ENCODE peak calls at places on chromosomes 11 and 22, in seven cellular contexts. S is HepG2, K is K562, Y is SK-N-SH, Q is HCT116, G is H1, W is GM12878. B is an unnamed sample.

GRCh38 chr11:121349790-121350189 is 57.2 kb downstream of the SC5D start:
- DNase-seq in S (no peak), K (no peak), Y (no peak), Q (no peak), G (no peak), W (no peak), B (no peak)

GRCh38 chr22:19718255-19719054 is 4.2 kb downstream of the SEPTIN5 start:
- DNase-seq in S (no peak), K (peak; percentile 94), Y (no peak), Q (no peak), G (no peak), W (no peak), B (no peak)

GRCh38 chr22:29167032-29167911 is 38.4 kb upstream of the EMID1 start:
- DNase-seq in S (no peak), K (no peak), Y (no peak), Q (no peak), G (no peak), W (peak; percentile 100), B (no peak)

GRCh38 chr22:45224988-45225731 is 15.5 kb downstream of the KIAA0930 start:
- DNase-seq in S (no peak), K (no peak), Y (no peak), Q (no peak), G (no peak), W (no peak), B (no peak)

GRCh38 chr11:92888701-92889100 is 80.8 kb upstream of the MTNR1B start:
- DNase-seq in S (no peak), K (peak; percentile 24), Y (no peak), Q (no peak), G (no peak), W (no peak), B (no peak)

GRCh38 chr11:34357646-34358257 is at the start of gene ABTB2:
- DNase-seq in S (peak; percentile 94), K (peak; percentile 97), Y (peak; percentile 98), Q (peak; percentile 90), G (peak; percentile 98), W (peak; percentile 64), B (peak; percentile 97)

GRCh38 chr11:35232961-35233360 is 94.0 kb downstream of the CD44 start:
- DNase-seq in S (no peak), K (no peak), Y (no peak), Q (no peak), G (no peak), W (no peak), B (no peak)

GRCh38 chr22:49149721-49150608 is 677.7 kb downstream of the BRD1 start:
- DNase-seq in S (no peak), K (no peak), Y (no peak), Q (no peak), G (no peak), W (no peak), B (no peak)

GRCh38 chr11:7600205-7600775 is 73.0 kb downstream of the CYB5R2 start:
- DNase-seq in S (peak; percentile 89), K (peak; percentile 53), Y (no peak), Q (peak; percentile 18), G (no peak), W (no peak), B (peak; percentile 94)

GRCh38 chr11:56163804-56164203 is 3.7 kb upstream of the OR8K5 start:
- DNase-seq in S (no peak), K (no peak), Y (no peak), Q (no peak), G (no peak), W (no peak), B (no peak)

GRCh38 chr11:2804701-2805387 is 80.7 kb downstream of the CDKN1C start:
- DNase-seq in S (no peak), K (no peak), Y (no peak), Q (no peak), G (peak; percentile 44), W (no peak), B (no peak)

GRCh38 chr22:46453006-46453828 is 84.2 kb downstream of the CELSR1 start:
- DNase-seq in S (peak; percentile 83), K (no peak), Y (no peak), Q (no peak), G (no peak), W (no peak), B (no peak)
- TF ChIP-seq JUND in S (no peak), K (no peak), Y (no peak), Q (no peak), G (no peak), W (no peak), B (no peak)

DNA sequence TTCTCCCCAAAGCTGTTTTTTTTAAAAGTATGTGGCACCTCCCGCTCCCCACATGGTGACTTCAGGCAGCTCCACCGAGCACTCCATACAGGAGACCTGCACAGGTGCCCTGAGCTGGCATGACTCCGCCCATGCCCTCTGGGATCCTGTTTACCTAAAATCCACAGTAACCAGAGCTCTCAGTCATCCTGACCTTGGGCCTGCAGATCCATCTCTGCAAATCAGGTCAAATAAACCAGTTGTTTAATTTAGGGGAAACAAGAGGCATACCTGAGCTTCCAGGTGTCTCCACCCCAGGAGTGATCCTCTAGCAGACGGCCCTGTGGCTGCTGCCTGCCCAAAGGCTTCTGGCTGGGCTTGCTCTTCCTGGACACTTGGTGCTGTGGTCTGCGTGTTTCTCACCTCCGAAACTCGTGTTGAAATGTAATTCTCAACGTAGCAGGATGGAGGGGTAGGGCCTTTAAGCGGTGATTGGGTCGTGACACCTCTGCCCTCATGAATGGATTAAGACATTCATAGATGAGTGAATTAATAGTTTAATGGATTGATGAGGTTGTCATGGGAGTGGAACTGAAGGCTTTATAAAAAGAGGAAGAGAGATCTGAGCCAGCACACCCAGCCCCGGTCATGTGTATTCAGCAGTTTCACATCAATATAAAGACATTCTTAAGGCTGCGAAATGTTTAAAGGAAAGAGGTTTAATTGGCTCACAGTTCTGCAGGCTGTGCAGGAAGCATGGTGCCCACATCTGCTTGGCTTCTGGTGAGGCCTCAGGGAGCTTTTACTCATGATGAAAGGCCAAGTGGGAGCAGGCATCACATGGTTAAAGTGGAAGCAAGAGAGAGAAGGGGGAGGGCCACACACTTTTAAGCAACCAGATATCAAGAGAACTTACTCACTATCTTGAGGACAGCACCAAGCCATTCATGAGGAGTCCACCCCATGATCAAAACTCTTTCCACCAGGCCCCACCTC is 34.1 kb downstream of the LINC01488 start:
- DNase-seq in S (no peak), K (no peak), Y (no peak), Q (no peak), G (no peak), W (no peak), B (no peak)
- TF ChIP-seq JUND in S (no peak), K (no peak), Y (no peak), Q (no peak), G (no peak), W (no peak), B (no peak)

GRCh38 chr11:62497132-62497915 is 49.3 kb downstream of the AHNAK start:
- DNase-seq in S (peak; percentile 86), K (peak; percentile 38), Y (peak; percentile 66), Q (peak; percentile 74), G (no peak), W (peak; percentile 13), B (peak; percentile 90)
- TF ChIP-seq JUND in S (no peak), K (no peak), Y (peak; percentile 44), Q (peak; percentile 54), G (peak; percentile 19), W (no peak), B (no peak)

DNA sequence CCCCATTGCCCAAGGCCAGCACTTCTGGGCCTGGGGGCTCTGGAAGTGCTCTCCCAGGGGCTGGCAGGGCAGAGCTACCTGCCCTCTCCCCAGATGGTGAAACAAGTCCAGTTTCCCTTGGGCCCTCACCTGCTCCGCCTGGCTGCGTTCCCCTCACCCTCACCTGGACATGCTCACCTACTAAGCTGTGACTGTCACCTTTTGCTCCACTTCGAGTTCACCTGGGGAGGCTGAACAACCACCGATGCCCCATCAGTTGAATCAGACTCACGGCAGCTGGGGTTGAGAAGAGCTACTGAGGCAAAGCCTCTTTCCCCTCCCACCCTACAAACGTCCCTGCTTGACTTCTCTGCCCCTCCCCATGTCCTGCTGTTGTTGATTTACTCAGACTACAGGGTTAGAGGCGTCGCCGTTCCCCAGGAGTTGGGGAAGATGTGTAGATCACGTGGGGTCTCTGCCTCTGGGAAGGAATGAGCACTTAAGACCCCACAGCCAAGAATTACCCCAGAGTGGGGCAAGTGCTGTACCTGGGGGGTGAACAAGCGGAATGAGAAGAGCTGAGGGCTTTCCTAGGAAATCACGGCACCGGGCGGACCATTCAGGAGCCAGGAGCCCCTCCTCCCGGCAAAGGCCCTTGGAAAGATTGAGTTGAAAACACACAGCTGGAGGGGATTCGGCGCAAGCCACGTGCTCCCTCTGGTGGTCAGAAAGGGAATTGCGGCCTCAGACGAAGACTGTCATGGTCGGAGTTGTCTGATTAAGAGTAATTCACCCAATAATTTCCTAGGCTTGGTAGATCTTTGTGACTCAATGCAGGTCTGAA is 7.1 kb downstream of the FXYD2 start:
- DNase-seq in S (peak; percentile 49), K (peak; percentile 78), Y (peak; percentile 83), Q (peak; percentile 63), G (peak; percentile 97), W (peak; percentile 93), B (peak; percentile 41)
- TF ChIP-seq JUND in S (no peak), K (no peak), Y (no peak), Q (no peak), G (no peak), W (no peak), B (no peak)

GRCh38 chr11:22263613-22264012 is 70.7 kb downstream of the ANO5 start:
- DNase-seq in S (no peak), K (no peak), Y (no peak), Q (no peak), G (no peak), W (no peak), B (no peak)
- TF ChIP-seq JUND in S (no peak), K (no peak), Y (no peak), Q (no peak), G (no peak), W (no peak), B (no peak)

DNA sequence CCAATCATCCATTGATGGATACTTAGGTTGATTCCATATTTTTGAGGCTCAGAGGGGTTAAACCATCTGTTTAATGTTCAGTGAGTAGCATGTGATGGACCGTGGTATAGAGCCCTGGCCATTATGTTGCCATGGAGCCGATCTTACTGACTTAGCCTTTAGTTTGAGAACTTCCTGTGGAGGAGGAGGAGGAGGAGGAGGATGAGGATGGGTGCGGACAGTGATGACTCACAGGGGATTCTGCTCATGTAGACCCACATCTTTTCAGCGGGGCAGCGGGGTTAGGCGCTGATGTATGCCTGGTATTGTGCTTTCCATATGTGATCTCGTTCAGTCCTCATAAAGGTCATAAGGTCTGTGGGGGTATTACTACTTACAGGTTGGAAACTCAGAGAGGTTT is 13.9 kb downstream of the STX3 start:
- DNase-seq in S (no peak), K (peak; percentile 32), Y (no peak), Q (no peak), G (no peak), W (no peak), B (no peak)
- TF ChIP-seq JUND in S (no peak), K (no peak), Y (no peak), Q (no peak), G (no peak), W (no peak), B (no peak)

GRCh38 chr11:86486261-86487030 is 111.8 kb downstream of the CCDC81 start:
- DNase-seq in S (no peak), K (no peak), Y (no peak), Q (no peak), G (no peak), W (no peak), B (no peak)
- TF ChIP-seq JUND in S (no peak), K (no peak), Y (no peak), Q (no peak), G (no peak), W (no peak), B (no peak)

DNA sequence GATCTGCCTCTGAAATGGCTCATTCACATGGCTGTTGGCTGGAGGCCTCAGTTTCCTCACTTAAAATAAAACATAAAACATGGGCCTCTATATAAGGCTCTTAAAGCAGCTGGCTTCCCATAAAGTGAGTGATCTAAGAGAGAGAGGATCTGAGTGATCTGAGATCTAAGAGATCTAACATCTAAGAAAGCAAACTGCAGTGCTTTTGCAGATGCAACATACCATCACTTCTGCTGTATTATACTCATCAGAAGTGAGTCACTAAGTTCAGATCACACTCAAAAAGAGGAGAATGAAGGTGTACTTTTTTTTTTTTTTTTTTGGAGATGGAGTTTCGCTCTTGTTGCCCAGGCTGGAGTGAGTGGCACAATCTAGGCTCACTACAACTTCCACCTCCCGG is 18.1 kb upstream of the HSPA8 start:
- DNase-seq in S (no peak), K (no peak), Y (no peak), Q (no peak), G (no peak), W (no peak), B (no peak)
- TF ChIP-seq JUND in S (no peak), K (no peak), Y (no peak), Q (no peak), G (no peak), W (no peak), B (no peak)

B was measured in T47D.